ENCODE peak calls at places on chromosomes 13 and 19, in nine cellular contexts. D is tibial artery; B is pons; U is HFF-Myc; T is stimulated activated CD4-positive, alpha-beta T cell treated with anti-CD3 and anti-CD28 coated beads, Interleukin-1b, Interleukin-23, amount 100 ng/mL, for 4 hours; X is psoas muscle; A is WTC11; K is NCI-H187; H is non-pigmented ciliary epithelial cell. F is an unnamed sample.
A peak's percentile ranks its signal among the peaks of the same experiment; 100 is the strongest.

GRCh38 chr19:56333506-56333905 is 18.9 kb upstream of the ZSCAN5A start:
- DNase-seq in D (peak; percentile 45), B (peak; percentile 43), U (peak; percentile 29), T (no peak), X (no peak), A (peak; percentile 37), K (no peak), H (peak; percentile 26), F (peak; percentile 35)

GRCh38 chr19:55418185-55418584 is 10.6 kb upstream of the UBE2S start:
- DNase-seq in D (no peak), B (peak; percentile 88), U (peak; percentile 61), T (no peak), X (no peak), A (peak; percentile 71), K (no peak), H (peak; percentile 58), F (peak; percentile 62)

GRCh38 chr19:33374406-33374703 is 846 bp downstream of the CEBPG start:
- DNase-seq in D (no peak), B (no peak), U (no peak), T (no peak), X (no peak), A (no peak), K (no peak), H (no peak), F (no peak)

GRCh38 chr19:39506944-39507714 is 7.8 kb upstream of the SELENOV start:
- DNase-seq in D (no peak), B (no peak), U (no peak), T (peak; percentile 54), X (no peak), A (peak; percentile 80), K (peak; percentile 56), H (no peak), F (no peak)

GRCh38 chr13:41700790-41701310 is 243.5 kb downstream of the RGCC start:
- DNase-seq in D (no peak), B (no peak), U (peak; percentile 63), T (no peak), X (no peak), A (no peak), K (no peak), H (no peak), F (peak; percentile 66)

GRCh38 chr19:35140898-35141626 is 2.0 kb upstream of the FXYD7 start:
- DNase-seq in D (peak; percentile 94), B (peak; percentile 88), U (peak; percentile 48), T (peak; percentile 99), X (peak; percentile 95), A (peak; percentile 98), K (no peak), H (no peak), F (no peak)

GRCh38 chr19:47540748-47541147 is 25.9 kb upstream of the NAPA start:
- DNase-seq in D (no peak), B (no peak), U (no peak), T (no peak), X (no peak), A (peak; percentile 36), K (no peak), H (no peak), F (peak; percentile 11)

GRCh38 chr13:102277286-102277685 is 124.6 kb downstream of the FGF14 start:
- DNase-seq in D (no peak), B (no peak), U (no peak), T (no peak), X (peak; percentile 47), A (no peak), K (no peak), H (no peak), F (no peak)

GRCh38 chr13:39942901-39943273 is 287.4 kb downstream of the COG6 start:
- DNase-seq in D (peak; percentile 68), B (peak; percentile 61), U (no peak), T (peak; percentile 60), X (peak; percentile 58), A (peak; percentile 84), K (no peak), H (peak; percentile 71), F (peak; percentile 49)

GRCh38 chr19:29665826-29666633 is 769 bp downstream of the PLEKHF1 start:
- DNase-seq in D (peak; percentile 79), B (no peak), U (no peak), T (no peak), X (peak; percentile 79), A (peak; percentile 64), K (no peak), H (no peak), F (no peak)

GRCh38 chr13:113935523-113935922 is 38.4 kb downstream of the C13orf46 start:
- DNase-seq in D (no peak), B (no peak), U (no peak), T (no peak), X (no peak), A (peak; percentile 34), K (no peak), H (no peak), F (no peak)

GRCh38 chr13:99590519-99591011 is 89.3 kb downstream of the TM9SF2 start:
- DNase-seq in D (no peak), B (peak; percentile 17), U (no peak), T (no peak), X (no peak), A (no peak), K (no peak), H (no peak), F (no peak)

GRCh38 chr19:55283548-55284393 is at the start of gene BRSK1:
- DNase-seq in D (no peak), B (peak; percentile 57), U (no peak), T (no peak), X (peak; percentile 43), A (peak; percentile 84), K (peak; percentile 7), H (no peak), F (no peak)

GRCh38 chr19:34184880-34185491 is 12.7 kb downstream of the LSM14A start:
- DNase-seq in D (no peak), B (no peak), U (no peak), T (no peak), X (no peak), A (no peak), K (no peak), H (no peak), F (no peak)

GRCh38 chr13:44046428-44046827 is 166.7 kb downstream of the LACC1 start:
- DNase-seq in D (no peak), B (no peak), U (no peak), T (no peak), X (no peak), A (no peak), K (no peak), H (no peak), F (no peak)

GRCh38 chr13:107466326-107466725 is 749.0 kb downstream of the LIG4 start:
- DNase-seq in D (no peak), B (no peak), U (no peak), T (no peak), X (no peak), A (no peak), K (no peak), H (peak; percentile 78), F (no peak)

GRCh38 chr19:51572415-51572814 is 1.3 kb downstream of the ZNF175 start:
- DNase-seq in D (no peak), B (peak; percentile 22), U (no peak), T (no peak), X (no peak), A (no peak), K (no peak), H (no peak), F (no peak)

GRCh38 chr13:66362485-66362884 is 867.7 kb downstream of the PCDH9 start:
- DNase-seq in D (no peak), B (no peak), U (no peak), T (no peak), X (no peak), A (no peak), K (no peak), H (no peak), F (no peak)

GRCh38 chr13:111288276-111288675 is 32.2 kb upstream of the TEX29 start:
- DNase-seq in D (no peak), B (no peak), U (no peak), T (no peak), X (no peak), A (no peak), K (no peak), H (no peak), F (no peak)

GRCh38 chr19:51687791-51688664 is 5.1 kb upstream of the SPACA6 start:
- DNase-seq in D (peak; percentile 68), B (peak; percentile 58), U (no peak), T (no peak), X (peak; percentile 72), A (peak; percentile 64), K (no peak), H (no peak), F (no peak)

GRCh38 chr19:49817964-49818690 is at the start of gene MED25:
- DNase-seq in D (peak; percentile 80), B (peak; percentile 92), U (no peak), T (peak; percentile 79), X (peak; percentile 89), A (peak; percentile 86), K (peak; percentile 98), H (no peak), F (peak; percentile 34)

GRCh38 chr13:33536639-33537425 is 251.3 kb upstream of the STARD13 start:
- DNase-seq in D (no peak), B (peak; percentile 80), U (no peak), T (no peak), X (no peak), A (no peak), K (no peak), H (peak; percentile 49), F (peak; percentile 72)

F was measured in AG09309.